ENCODE peak calls at places on chromosomes 4 and X, in ten cellular contexts. S is kidney, G is transverse colon, V is ascending aorta, H is ovary, C is HTR-8/SVneo, Y is RPMI7951, X is posterior vena cava, I is NCI-H1105, Q is cardiac fibroblast. B is an unnamed sample.

GRCh38 chr4:57158762-57159161 is 48.6 kb upstream of the IGFBP7 start:
- DNase-seq in S (no peak), G (no peak), V (no peak), H (no peak), C (no peak), Y (no peak), X (no peak), I (no peak), Q (no peak), B (no peak)

GRCh38 chrX:78029663-78030062 is 60.2 kb upstream of the PGAM4 start:
- DNase-seq in S (no peak), G (peak), V (no peak), H (no peak), C (peak), Y (peak), X (no peak), I (no peak), Q (peak), B (peak)

GRCh38 chrX:135740683-135741149 is 27.3 kb downstream of the CT45A3 start:
- DNase-seq in S (no peak), G (peak), V (no peak), H (no peak), C (no peak), Y (peak), X (peak), I (no peak), Q (no peak), B (no peak)

GRCh38 chr4:94676910-94677309 is 80.8 kb upstream of the BMPR1B start:
- DNase-seq in S (no peak), G (no peak), V (no peak), H (no peak), C (no peak), Y (peak), X (no peak), I (no peak), Q (peak), B (no peak)

GRCh38 chr4:8159522-8160232 is 1.1 kb upstream of the ABLIM2 start:
- DNase-seq in S (peak), G (no peak), V (no peak), H (no peak), C (no peak), Y (no peak), X (no peak), I (no peak), Q (no peak), B (no peak)

GRCh38 chr4:77465271-77465670 is 140.3 kb upstream of the CXCL13 start:
- DNase-seq in S (no peak), G (peak), V (no peak), H (no peak), C (no peak), Y (peak), X (no peak), I (no peak), Q (peak), B (no peak)

GRCh38 chr4:147732516-147733193 is 767 bp downstream of the ARHGAP10 start:
- DNase-seq in S (peak), G (peak), V (peak), H (peak), C (peak), Y (peak), X (peak), I (peak), Q (peak), B (no peak)

GRCh38 chrX:30892591-30892990 is 3.5 kb upstream of the TAB3 start:
- DNase-seq in S (no peak), G (no peak), V (no peak), H (no peak), C (no peak), Y (no peak), X (no peak), I (no peak), Q (no peak), B (no peak)

GRCh38 chr4:103075894-103076776 is at the start of gene SLC9B2:
- DNase-seq in S (peak), G (peak), V (peak), H (peak), C (peak), Y (peak), X (peak), I (peak), Q (peak), B (no peak)

GRCh38 chrX:12567857-12568256 is 223.4 kb upstream of the PRPS2 start:
- DNase-seq in S (no peak), G (no peak), V (no peak), H (no peak), C (no peak), Y (peak), X (no peak), I (no peak), Q (peak), B (no peak)

GRCh38 chrX:138759217-138759943 is 47.9 kb upstream of the FGF13 start:
- DNase-seq in S (no peak), G (no peak), V (no peak), H (no peak), C (no peak), Y (no peak), X (no peak), I (no peak), Q (no peak), B (no peak)

GRCh38 chrX:4547218-4547836 is 833.9 kb upstream of the PRKX start:
- DNase-seq in S (no peak), G (peak), V (no peak), H (peak), C (no peak), Y (peak), X (no peak), I (no peak), Q (peak), B (no peak)

GRCh38 chrX:131762802-131763234 is 218.9 kb downstream of the OR13H1 start:
- DNase-seq in S (no peak), G (peak), V (peak), H (no peak), C (no peak), Y (peak), X (no peak), I (no peak), Q (no peak), B (no peak)

GRCh38 chr4:80266267-80266901 is at the start of gene FGF5:
- DNase-seq in S (peak), G (peak), V (peak), H (peak), C (peak), Y (peak), X (peak), I (peak), Q (peak), B (no peak)

GRCh38 chr4:2087170-2087569 is 28.0 kb downstream of the NAT8L start:
- DNase-seq in S (no peak), G (no peak), V (no peak), H (no peak), C (no peak), Y (peak), X (no peak), I (no peak), Q (no peak), B (no peak)

GRCh38 chr4:119046263-119046662 is 89.4 kb upstream of the MYOZ2 start:
- DNase-seq in S (peak), G (no peak), V (peak), H (no peak), C (no peak), Y (no peak), X (no peak), I (no peak), Q (peak), B (no peak)

GRCh38 chr4:89657931-89658700 is 178.8 kb downstream of the SNCA start:
- DNase-seq in S (no peak), G (no peak), V (no peak), H (no peak), C (peak), Y (peak), X (no peak), I (no peak), Q (peak), B (peak)

GRCh38 chrX:108309144-108309543 is 129.1 kb downstream of the COL4A6 start:
- DNase-seq in S (no peak), G (no peak), V (no peak), H (no peak), C (no peak), Y (peak), X (no peak), I (no peak), Q (peak), B (no peak)

GRCh38 chr4:54073481-54073880 is 9.1 kb upstream of the CHIC2 start:
- DNase-seq in S (no peak), G (no peak), V (no peak), H (no peak), C (no peak), Y (no peak), X (no peak), I (no peak), Q (no peak), B (no peak)

GRCh38 chr4:43132010-43132582 is 239.6 kb downstream of the GRXCR1 start:
- DNase-seq in S (peak), G (peak), V (peak), H (peak), C (peak), Y (peak), X (no peak), I (peak), Q (peak), B (peak)

GRCh38 chrX:134718329-134719317 is 60.4 kb upstream of the PLAC1 start:
- DNase-seq in S (no peak), G (no peak), V (no peak), H (no peak), C (peak), Y (peak), X (no peak), I (no peak), Q (peak), B (no peak)

B was measured in NCI-H1694.